ENCODE peak calls at places on chromosome 2, in four cellular contexts. L is mucosa of descending colon, A is heart left ventricle, F is body of pancreas. B is an unnamed sample.

GRCh38 chr2:109516445-109517117 is 97.2 kb downstream of the SEPTIN10 start:
- DNase-seq in L (peak; percentile 79), A (peak; percentile 75), F (no peak), B (no peak)

GRCh38 chr2:196171946-196172345 is 568 bp upstream of the STK17B start:
- DNase-seq in L (no peak), A (no peak), F (no peak), B (no peak)

GRCh38 chr2:6442252-6442651 is 423.5 kb downstream of the CMPK2 start:
- DNase-seq in L (no peak), A (no peak), F (no peak), B (no peak)

GRCh38 chr2:235168174-235168979 is 216.6 kb downstream of the SH3BP4 start:
- DNase-seq in L (no peak), A (no peak), F (no peak), B (no peak)

GRCh38 chr2:238097988-238098853 is 1.9 kb upstream of the ESPNL start:
- DNase-seq in L (peak; percentile 87), A (peak; percentile 64), F (peak; percentile 66), B (no peak)

GRCh38 chr2:118635891-118636290 is 211.6 kb downstream of the EN1 start:
- DNase-seq in L (no peak), A (no peak), F (no peak), B (no peak)

GRCh38 chr2:101501443-101501842 is 26.5 kb upstream of the RFX8 start:
- DNase-seq in L (no peak), A (no peak), F (no peak), B (peak; percentile 81)

GRCh38 chr2:174826051-174826450 is 61.8 kb upstream of the CHRNA1 start:
- DNase-seq in L (no peak), A (no peak), F (no peak), B (no peak)

GRCh38 chr2:200406379-200406778 is 99.9 kb downstream of the SPATS2L start:
- DNase-seq in L (no peak), A (no peak), F (no peak), B (no peak)

GRCh38 chr2:185012643-185013042 is 414.3 kb downstream of the ZNF804A start:
- DNase-seq in L (no peak), A (no peak), F (no peak), B (no peak)

GRCh38 chr2:174964404-174964803 is 40.8 kb downstream of the CHN1 start:
- DNase-seq in L (no peak), A (no peak), F (no peak), B (no peak)

GRCh38 chr2:176490061-176490861 is 221.0 kb downstream of the MTX2 start:
- DNase-seq in L (no peak), A (peak; percentile 79), F (no peak), B (no peak)

GRCh38 chr2:42040643-42041277 is 7.1 kb upstream of the PKDCC start:
- DNase-seq in L (no peak), A (no peak), F (no peak), B (no peak)
- H3K4me3 ChIP-seq in L (no peak overlapping the region), A (no peak overlapping the region), F (no peak overlapping the region), B (no peak overlapping the region)

GRCh38 chr2:148643421-148643820 is 1.1 kb upstream of the EPC2 start:
- DNase-seq in L (no peak), A (no peak), F (no peak), B (no peak)

GRCh38 chr2:148643998-148644884 is at the start of gene EPC2:
- DNase-seq in L (peak; percentile 94), A (peak; percentile 95), F (peak; percentile 89), B (peak; percentile 76)

GRCh38 chr2:148644885-148645134 is 259 bp downstream of the EPC2 start:
- DNase-seq in L (no peak), A (no peak), F (no peak), B (no peak)

GRCh38 chr2:148642112-148642744 is 2.3 kb upstream of the EPC2 start:
- DNase-seq in L (no peak), A (no peak), F (no peak), B (no peak)

GRCh38 chr2:148642891-148643416 is 1.6 kb upstream of the EPC2 start:
- DNase-seq in L (no peak), A (no peak), F (no peak), B (no peak)
- H3K4me3 ChIP-seq in L (no peak overlapping the region), A (no peak overlapping the region), F (no peak overlapping the region), B (no peak overlapping the region)

GRCh38 chr2:64945973-64946736 is 43.0 kb upstream of the SLC1A4 start:
- DNase-seq in L (peak; percentile 63), A (no peak), F (no peak), B (peak; percentile 86)
- H3K4me3 ChIP-seq in L (no peak overlapping the region), A (no peak overlapping the region), F (no peak overlapping the region), B (peak overlapping the region; percentile 43)

DNA sequence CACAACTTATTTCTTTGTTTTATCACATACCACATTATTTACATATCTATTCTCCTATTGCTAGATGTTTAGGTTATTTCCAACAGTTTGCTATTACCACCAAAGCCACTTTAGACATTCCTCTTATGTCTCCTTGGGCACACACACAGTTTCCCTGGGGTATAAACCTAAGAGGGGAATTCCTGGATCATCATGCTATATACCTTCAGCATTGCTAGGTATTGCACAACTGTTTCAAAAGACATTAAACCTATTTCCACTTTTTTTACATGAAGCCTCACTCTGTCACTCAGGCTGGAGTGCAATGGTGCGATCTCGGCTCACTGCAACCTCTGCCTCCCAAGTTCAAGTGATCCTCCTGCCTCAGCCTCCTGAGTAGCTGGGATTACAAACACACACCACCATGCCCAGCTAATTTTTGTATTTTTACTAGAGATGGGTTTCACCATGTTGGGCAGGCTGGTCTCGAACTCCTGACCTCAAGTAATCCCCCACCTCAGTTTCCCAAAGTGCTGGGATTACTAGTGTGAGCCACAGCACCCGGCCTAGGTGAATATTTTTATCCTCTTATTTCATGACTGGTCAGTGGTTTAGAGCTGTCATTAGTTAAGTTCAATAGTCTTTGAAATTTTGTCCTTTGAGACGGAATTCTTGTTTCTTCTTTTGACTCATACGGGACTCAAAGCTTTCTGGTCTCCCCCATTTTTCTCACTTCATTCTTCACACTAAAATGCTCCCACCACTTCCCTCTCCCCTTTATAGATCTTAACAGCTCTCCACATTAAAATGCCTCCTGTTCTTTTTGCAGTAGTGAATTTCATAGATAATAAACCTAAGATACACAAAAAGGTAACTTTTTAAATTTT is 30.3 kb downstream of the SULT1C4 start:
- DNase-seq in L (no peak), A (no peak), F (no peak), B (no peak)
- H3K4me3 ChIP-seq in L (no peak overlapping the region), A (no peak overlapping the region), F (no peak overlapping the region), B (no peak overlapping the region)

B was measured in Jurkat, Clone E6-1.